ENCODE peak calls at places on chromosomes 6 and 20, in six cellular contexts. U is IMR-90, R is HepG2, E is A549, S is K562, O is GM12878. C is an unnamed sample.

GRCh38 chr6:33772902-33773472 is 15.9 kb downstream of the LEMD2 start:
- DNase-seq in O (no peak), S (no peak), R (no peak), U (no peak), E (no peak), C (no peak)

GRCh38 chr6:27188206-27188884 is 59.2 kb upstream of the PRSS16 start:
- DNase-seq in E (peak), R (peak), S (peak), U (peak), O (peak), C (peak)

GRCh38 chr6:118485601-118486550 is 62.2 kb upstream of the PLN start:
- DNase-seq in O (peak), R (no peak), E (no peak), U (peak), S (no peak), C (no peak)

GRCh38 chr20:46568570-46569129 is 18.2 kb upstream of the OCSTAMP start:
- DNase-seq in E (no peak), U (peak), R (peak), O (no peak), S (peak), C (peak)

GRCh38 chr6:40276176-40276575 is 311.0 kb downstream of the LRFN2 start:
- DNase-seq in U (no peak), E (no peak), O (no peak), S (no peak), R (no peak), C (no peak)

GRCh38 chr20:41359541-41360011 is 7.0 kb downstream of the EMILIN3 start:
- DNase-seq in R (no peak), E (no peak), O (no peak), S (no peak), U (no peak), C (no peak)

GRCh38 chr20:6819599-6819998 is 52.1 kb downstream of the BMP2 start:
- DNase-seq in U (no peak), E (no peak), S (no peak), O (no peak), R (peak), C (no peak)

GRCh38 chr6:127200114-127200513 is 66.5 kb upstream of the RNF146 start:
- DNase-seq in O (no peak), R (no peak), E (no peak), U (no peak), S (no peak), C (no peak)

GRCh38 chr20:35768731-35769664 is 2.8 kb upstream of the PHF20 start:
- DNase-seq in E (peak), S (peak), O (peak), U (peak), R (peak), C (peak)

GRCh38 chr6:125868996-125869395 is 78.2 kb downstream of the NCOA7 start:
- DNase-seq in U (no peak), E (no peak), O (no peak), S (peak), R (no peak), C (no peak)

GRCh38 chr20:38304845-38305447 is 990 bp downstream of the BPI start:
- DNase-seq in S (peak), U (peak), R (peak), E (peak), O (no peak), C (peak)

GRCh38 chr6:20412674-20413073 is 11.0 kb downstream of the E2F3 start:
- DNase-seq in E (no peak), O (no peak), S (no peak), U (no peak), R (no peak), C (no peak)

GRCh38 chr6:108640104-108640503 is 79.4 kb downstream of the FOXO3 start:
- DNase-seq in E (no peak), R (no peak), U (no peak), O (no peak), S (no peak), C (no peak)

GRCh38 chr6:2182251-2182650 is 63.2 kb downstream of the GMDS start:
- DNase-seq in R (no peak), U (no peak), S (no peak), E (no peak), O (no peak), C (no peak)

GRCh38 chr6:160420969-160421556 is 72.9 kb downstream of the SLC22A3 start:
- DNase-seq in S (no peak), U (no peak), R (no peak), E (no peak), O (no peak), C (no peak)

GRCh38 chr6:118198746-118199145 is 291.7 kb downstream of the SLC35F1 start:
- DNase-seq in E (no peak), S (no peak), O (no peak), R (no peak), U (peak), C (no peak)

GRCh38 chr6:155418017-155418749 is 37.5 kb downstream of the NOX3 start:
- DNase-seq in O (peak), E (no peak), R (no peak), S (no peak), U (peak), C (no peak)

GRCh38 chr6:13273931-13274706 is 54.2 kb downstream of the TBC1D7 start:
- DNase-seq in E (no peak), R (no peak), O (peak), U (no peak), S (peak), C (no peak)

GRCh38 chr20:40962733-40963504 is 65.7 kb upstream of the TOP1 start:
- DNase-seq in U (peak), S (peak), E (peak), O (no peak), R (peak), C (peak)

GRCh38 chr6:52253494-52253893 is 9.2 kb upstream of the IL17F start:
- DNase-seq in O (no peak), E (no peak), U (no peak), S (no peak), R (no peak), C (no peak)

GRCh38 chr20:63024573-63025392 is 18.0 kb upstream of the BHLHE23 start:
- DNase-seq in S (no peak), R (no peak), U (no peak), O (no peak), E (no peak), C (no peak)

GRCh38 chr6:33995873-33996475 is 149.9 kb downstream of the GRM4 start:
- DNase-seq in O (no peak), U (no peak), S (no peak), E (no peak), R (no peak), C (no peak)

GRCh38 chr20:57581202-57582028 is 20.5 kb downstream of the PCK1 start:
- DNase-seq in S (no peak), U (no peak), E (no peak), O (no peak), R (no peak), C (no peak)

GRCh38 chr20:37986873-37987601 is 46.2 kb downstream of the TTI1 start:
- DNase-seq in S (no peak), O (no peak), R (peak), U (peak), E (no peak), C (no peak)

GRCh38 chr6:36695414-36695813 is 2.2 kb upstream of the RAB44 start:
- DNase-seq in S (no peak), R (no peak), E (no peak), U (no peak), O (no peak), C (no peak)

GRCh38 chr6:15490242-15491100 is 172.4 kb downstream of the DTNBP1 start:
- DNase-seq in O (no peak), E (no peak), U (no peak), R (no peak), S (no peak), C (no peak)

GRCh38 chr20:59300341-59301081 is at the start of gene EDN3:
- DNase-seq in S (no peak), O (no peak), U (no peak), E (no peak), R (no peak), C (no peak)

GRCh38 chr6:152277826-152278247 is 359.3 kb downstream of the SYNE1 start:
- DNase-seq in S (no peak), R (peak), E (no peak), U (no peak), O (no peak), C (no peak)

GRCh38 chr6:105041880-105042279 is 85.0 kb downstream of the LIN28B start:
- DNase-seq in U (no peak), E (no peak), R (no peak), O (no peak), S (no peak), C (no peak)
- TF ChIP-seq BHLHE40 in U (no peak), E (no peak), R (no peak), O (no peak), S (no peak), C (no peak)

DNA sequence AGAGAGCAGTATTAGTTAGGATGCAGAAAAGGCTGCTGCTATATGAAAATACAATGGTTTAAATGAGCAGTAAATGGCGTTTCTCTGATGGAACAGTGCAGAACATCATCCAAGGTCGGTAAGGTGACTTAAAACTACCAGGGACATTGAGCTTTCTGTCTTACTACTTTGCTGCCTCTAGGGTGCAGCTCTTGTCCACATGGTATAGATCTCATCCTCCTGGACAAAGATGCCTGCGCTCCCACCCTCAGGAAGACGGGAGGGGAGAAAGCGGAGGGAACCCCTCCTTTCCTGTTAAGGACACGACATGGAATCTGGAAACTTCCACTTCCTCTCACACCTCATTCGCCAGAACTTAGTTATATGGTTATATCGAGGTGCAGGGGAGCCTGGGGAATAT is 224.4 kb upstream of the TSHZ2 start:
- DNase-seq in R (peak), S (peak), U (no peak), E (no peak), O (no peak), C (peak)
- TF ChIP-seq BHLHE40 in R (no peak), S (no peak), U (no peak), E (no peak), O (no peak), C (no peak)

GRCh38 chr20:21019468-21019830 is 86.7 kb downstream of the LINC00237 start:
- DNase-seq in U (no peak), E (no peak), O (no peak), R (no peak), S (no peak), C (no peak)

GRCh38 chr20:21022925-21023324 is 83.2 kb downstream of the LINC00237 start:
- DNase-seq in E (no peak), R (no peak), S (peak), U (no peak), O (no peak), C (no peak)

GRCh38 chr20:21018576-21018975 is 87.6 kb downstream of the LINC00237 start:
- DNase-seq in U (no peak), E (no peak), O (no peak), S (no peak), R (no peak), C (no peak)

GRCh38 chr20:21019831-21020655 is 86.1 kb downstream of the LINC00237 start:
- DNase-seq in E (no peak), U (no peak), S (no peak), O (no peak), R (peak), C (no peak)

DNA sequence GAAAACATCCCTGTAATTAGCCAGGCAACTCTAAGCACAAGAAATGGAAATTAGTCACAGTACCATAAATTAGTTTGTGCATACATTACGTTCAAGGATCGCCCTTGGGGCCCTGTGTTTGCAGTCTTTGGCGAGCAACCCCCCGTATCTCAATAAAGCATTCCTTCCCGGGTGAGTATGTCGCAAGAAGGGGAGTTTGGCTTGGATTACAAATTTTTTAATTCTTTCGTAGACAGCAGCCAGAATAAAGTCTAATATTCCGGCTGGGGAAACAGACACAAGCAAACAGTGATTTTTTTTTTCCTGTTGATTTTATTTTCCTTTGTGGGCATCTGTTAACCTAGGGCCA is 85.5 kb downstream of the LINC00237 start:
- DNase-seq in U (no peak), R (peak), E (no peak), S (no peak), O (no peak), C (no peak)
- TF ChIP-seq BHLHE40 in U (no peak), R (no peak), E (no peak), S (no peak), O (no peak), C (no peak)

GRCh38 chr20:49669601-49670189 is 44.0 kb downstream of the B4GALT5 start:
- DNase-seq in O (peak), S (no peak), U (no peak), R (no peak), E (no peak), C (no peak)

GRCh38 chr20:49671429-49671828 is 42.2 kb downstream of the B4GALT5 start:
- DNase-seq in U (no peak), S (no peak), E (no peak), R (no peak), O (no peak), C (no peak)

GRCh38 chr20:49666906-49667305 is 46.8 kb downstream of the B4GALT5 start:
- DNase-seq in U (no peak), O (no peak), E (no peak), S (no peak), R (no peak), C (no peak)

GRCh38 chr20:49665796-49666195 is 47.9 kb downstream of the B4GALT5 start:
- DNase-seq in R (no peak), S (no peak), O (no peak), E (no peak), U (no peak), C (no peak)

DNA sequence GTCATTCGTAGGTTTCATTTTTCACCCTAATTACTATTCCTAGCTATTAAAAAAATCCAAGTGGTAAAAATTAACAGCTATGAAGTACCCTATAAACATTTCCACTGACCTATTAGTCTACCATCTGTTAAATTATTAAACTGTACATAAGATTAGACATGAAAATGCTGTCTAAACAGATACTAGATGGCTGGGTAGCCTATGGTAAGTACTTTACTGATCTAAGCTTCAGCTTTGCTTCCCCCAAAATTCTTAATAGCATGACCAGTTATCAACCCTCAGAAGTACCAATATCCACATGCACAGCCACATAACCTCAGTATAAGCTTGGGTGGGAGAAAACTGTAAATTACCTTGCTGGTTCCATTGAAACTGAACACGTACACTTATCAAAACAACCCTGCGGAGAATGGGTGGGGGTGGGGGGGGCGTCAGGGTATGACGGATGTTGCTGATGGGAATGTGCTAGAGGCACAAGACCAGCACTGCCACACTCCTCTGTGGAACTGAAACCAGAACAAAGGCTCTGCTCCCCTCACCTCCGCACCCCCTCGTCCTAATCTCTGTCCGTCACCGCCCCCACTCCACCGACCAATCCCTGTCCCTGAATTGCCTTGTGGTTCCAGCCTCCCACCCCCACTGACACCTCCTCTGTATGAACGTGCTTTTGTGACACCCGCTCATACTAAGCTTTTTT is 45.3 kb downstream of the B4GALT5 start:
- DNase-seq in O (peak), U (no peak), E (no peak), R (no peak), S (peak), C (no peak)
- TF ChIP-seq BHLHE40 in O (peak), U (no peak), E (no peak), R (no peak), S (peak), C (no peak)

DNA sequence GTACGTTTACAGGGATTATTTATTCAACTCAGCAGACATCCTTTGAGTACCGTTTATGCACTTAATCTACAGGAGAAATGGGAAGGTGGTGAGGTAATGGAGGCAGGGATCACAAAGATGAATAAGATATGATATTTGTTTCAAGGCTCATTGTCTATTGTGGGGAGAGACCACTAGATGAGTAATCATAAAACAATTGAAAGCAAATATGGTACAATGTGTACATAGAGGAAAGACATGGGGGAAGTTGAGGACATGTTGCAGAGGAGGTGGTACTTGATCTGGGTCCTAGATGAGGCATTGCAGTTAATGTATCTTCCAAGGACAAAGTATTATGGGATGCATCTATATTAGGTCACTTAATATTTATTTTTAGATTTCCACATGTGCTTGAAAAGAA is 13.7 kb upstream of the CDC5L start:
- DNase-seq in E (no peak), O (no peak), R (no peak), S (no peak), U (no peak), C (no peak)
- TF ChIP-seq BHLHE40 in E (no peak), O (no peak), R (no peak), S (no peak), U (no peak), C (no peak)

DNA sequence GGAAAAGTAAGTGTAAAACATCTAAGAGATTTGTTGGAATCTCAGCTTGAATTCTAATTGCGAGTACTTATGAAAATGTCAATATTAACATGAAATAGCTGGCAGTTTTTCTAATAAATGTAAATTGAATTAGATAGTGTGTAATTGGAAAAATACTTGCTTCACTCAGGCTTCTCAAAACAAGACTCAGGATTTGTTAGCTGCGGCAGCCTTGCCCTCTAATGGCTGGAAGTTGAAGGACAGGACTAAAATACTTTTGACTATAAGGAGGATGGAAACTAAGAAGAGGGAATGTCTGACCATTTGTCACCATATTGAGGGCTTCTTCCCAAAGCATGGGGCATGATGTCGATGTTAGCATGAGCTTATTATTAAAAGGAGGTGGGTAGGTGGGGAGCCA is 227.0 kb downstream of the UST start:
- DNase-seq in O (no peak), R (no peak), E (peak), U (peak), S (peak), C (peak)
- TF ChIP-seq BHLHE40 in O (no peak), R (no peak), E (no peak), U (no peak), S (no peak), C (no peak)